ENCODE peak calls at places on chromosomes 4 and X, in nine cellular contexts. One of them, this sample, is unnamed.

GRCh38 chr4:25440478-25441030 is 63.5 kb downstream of the ANAPC4 start:
- DNase-seq in HepG2: no peak
- DNase-seq in IMR-90: no peak
- DNase-seq in Peyer's patch: no peak
- DNase-seq in tibial nerve: no peak
- DNase-seq in body of pancreas: peak
- DNase-seq in HCT116: no peak
- DNase-seq in lower leg skin: no peak
- DNase-seq in heart left ventricle: peak
- DNase-seq in this sample: no peak

GRCh38 chr4:71857713-71858451 is 74.0 kb upstream of the GC start:
- DNase-seq in tibial nerve: no peak
- DNase-seq in Peyer's patch: no peak
- DNase-seq in IMR-90: no peak
- DNase-seq in HCT116: no peak
- DNase-seq in HepG2: no peak
- DNase-seq in body of pancreas: no peak
- DNase-seq in lower leg skin: no peak
- DNase-seq in heart left ventricle: no peak
- DNase-seq in this sample: no peak

GRCh38 chrX:135520553-135521404 is at the start of gene INTS6L:
- DNase-seq in body of pancreas: peak
- DNase-seq in IMR-90: peak
- DNase-seq in lower leg skin: peak
- DNase-seq in heart left ventricle: peak
- DNase-seq in HCT116: peak
- DNase-seq in Peyer's patch: peak
- DNase-seq in tibial nerve: peak
- DNase-seq in HepG2: no peak
- DNase-seq in this sample: peak

GRCh38 chr4:140056015-140056414 is 98.0 kb downstream of the MAML3 start:
- DNase-seq in HCT116: no peak
- DNase-seq in HepG2: no peak
- DNase-seq in tibial nerve: no peak
- DNase-seq in body of pancreas: no peak
- DNase-seq in lower leg skin: no peak
- DNase-seq in IMR-90: no peak
- DNase-seq in Peyer's patch: no peak
- DNase-seq in heart left ventricle: no peak
- DNase-seq in this sample: no peak

GRCh38 chrX:19005909-19006308 is 22.0 kb upstream of the PHKA2 start:
- DNase-seq in HCT116: no peak
- DNase-seq in body of pancreas: no peak
- DNase-seq in tibial nerve: no peak
- DNase-seq in IMR-90: no peak
- DNase-seq in Peyer's patch: no peak
- DNase-seq in HepG2: peak
- DNase-seq in heart left ventricle: no peak
- DNase-seq in lower leg skin: no peak
- DNase-seq in this sample: no peak

GRCh38 chr4:39933689-39934590 is 43.8 kb downstream of the PDS5A start:
- DNase-seq in HCT116: no peak
- DNase-seq in HepG2: no peak
- DNase-seq in lower leg skin: no peak
- DNase-seq in heart left ventricle: no peak
- DNase-seq in body of pancreas: no peak
- DNase-seq in tibial nerve: no peak
- DNase-seq in Peyer's patch: no peak
- DNase-seq in IMR-90: peak
- DNase-seq in this sample: no peak

GRCh38 chr4:157521916-157522315 is 301.4 kb downstream of the GRIA2 start:
- DNase-seq in HepG2: no peak
- DNase-seq in Peyer's patch: no peak
- DNase-seq in tibial nerve: no peak
- DNase-seq in IMR-90: no peak
- DNase-seq in heart left ventricle: no peak
- DNase-seq in body of pancreas: no peak
- DNase-seq in HCT116: no peak
- DNase-seq in lower leg skin: no peak
- DNase-seq in this sample: no peak

GRCh38 chr4:150628073-150628472 is 46.1 kb downstream of the MAB21L2 start:
- DNase-seq in HCT116: no peak
- DNase-seq in Peyer's patch: no peak
- DNase-seq in HepG2: no peak
- DNase-seq in heart left ventricle: no peak
- DNase-seq in lower leg skin: no peak
- DNase-seq in IMR-90: no peak
- DNase-seq in tibial nerve: no peak
- DNase-seq in body of pancreas: no peak
- DNase-seq in this sample: no peak

GRCh38 chrX:69387559-69388487 is 116.3 kb upstream of the NALF2 start:
- DNase-seq in Peyer's patch: peak
- DNase-seq in lower leg skin: peak
- DNase-seq in tibial nerve: peak
- DNase-seq in heart left ventricle: no peak
- DNase-seq in IMR-90: peak
- DNase-seq in HCT116: peak
- DNase-seq in HepG2: peak
- DNase-seq in body of pancreas: peak
- DNase-seq in this sample: peak

GRCh38 chr4:182648766-182649165 is 268.4 kb downstream of the DCTD start:
- DNase-seq in heart left ventricle: no peak
- DNase-seq in HepG2: no peak
- DNase-seq in lower leg skin: no peak
- DNase-seq in tibial nerve: no peak
- DNase-seq in Peyer's patch: no peak
- DNase-seq in HCT116: no peak
- DNase-seq in body of pancreas: no peak
- DNase-seq in IMR-90: no peak
- DNase-seq in this sample: no peak

GRCh38 chr4:19945979-19946380 is 305.7 kb upstream of the SLIT2 start:
- DNase-seq in lower leg skin: no peak
- DNase-seq in IMR-90: peak
- DNase-seq in heart left ventricle: no peak
- DNase-seq in HCT116: peak
- DNase-seq in HepG2: no peak
- DNase-seq in Peyer's patch: no peak
- DNase-seq in body of pancreas: no peak
- DNase-seq in tibial nerve: no peak
- DNase-seq in this sample: no peak

GRCh38 chrX:23804578-23804977 is 21.6 kb downstream of the SAT1 start:
- DNase-seq in tibial nerve: no peak
- DNase-seq in lower leg skin: no peak
- DNase-seq in HCT116: no peak
- DNase-seq in HepG2: no peak
- DNase-seq in heart left ventricle: no peak
- DNase-seq in IMR-90: no peak
- DNase-seq in Peyer's patch: no peak
- DNase-seq in body of pancreas: no peak
- DNase-seq in this sample: no peak

GRCh38 chrX:118528089-118528753 is 32.6 kb downstream of the DOCK11 start:
- DNase-seq in heart left ventricle: peak
- DNase-seq in HepG2: no peak
- DNase-seq in tibial nerve: no peak
- DNase-seq in IMR-90: no peak
- DNase-seq in body of pancreas: no peak
- DNase-seq in HCT116: no peak
- DNase-seq in lower leg skin: no peak
- DNase-seq in Peyer's patch: peak
- DNase-seq in this sample: no peak
- TF ChIP-seq POLR2A in heart left ventricle: no peak
- TF ChIP-seq POLR2A in HepG2: no peak
- TF ChIP-seq POLR2A in tibial nerve: no peak
- TF ChIP-seq POLR2A in IMR-90: no peak
- TF ChIP-seq POLR2A in body of pancreas: no peak
- TF ChIP-seq POLR2A in HCT116: no peak
- TF ChIP-seq POLR2A in lower leg skin: no peak
- TF ChIP-seq POLR2A in Peyer's patch: no peak
- TF ChIP-seq POLR2A in this sample: no peak

GRCh38 chrX:51332188-51332942 is at the start of gene NUDT10:
- DNase-seq in heart left ventricle: peak
- DNase-seq in tibial nerve: peak
- DNase-seq in body of pancreas: peak
- DNase-seq in HepG2: no peak
- DNase-seq in Peyer's patch: peak
- DNase-seq in lower leg skin: peak
- DNase-seq in HCT116: no peak
- DNase-seq in IMR-90: peak
- DNase-seq in this sample: no peak
- TF ChIP-seq POLR2A in heart left ventricle: no peak
- TF ChIP-seq POLR2A in tibial nerve: no peak
- TF ChIP-seq POLR2A in body of pancreas: no peak
- TF ChIP-seq POLR2A in HepG2: no peak
- TF ChIP-seq POLR2A in Peyer's patch: no peak
- TF ChIP-seq POLR2A in lower leg skin: no peak
- TF ChIP-seq POLR2A in HCT116: no peak
- TF ChIP-seq POLR2A in IMR-90: no peak
- TF ChIP-seq POLR2A in this sample: no peak

GRCh38 chrX:41085883-41086626 is 810 bp downstream of the USP9X start:
- DNase-seq in IMR-90: peak
- DNase-seq in body of pancreas: peak
- DNase-seq in HepG2: peak
- DNase-seq in tibial nerve: peak
- DNase-seq in lower leg skin: peak
- DNase-seq in Peyer's patch: peak
- DNase-seq in HCT116: no peak
- DNase-seq in heart left ventricle: peak
- DNase-seq in this sample: no peak

GRCh38 chrX:41084360-41085104 is 713 bp upstream of the USP9X start:
- DNase-seq in HepG2: peak
- DNase-seq in tibial nerve: peak
- DNase-seq in lower leg skin: peak
- DNase-seq in HCT116: peak
- DNase-seq in Peyer's patch: peak
- DNase-seq in IMR-90: peak
- DNase-seq in heart left ventricle: peak
- DNase-seq in body of pancreas: peak
- DNase-seq in this sample: peak

GRCh38 chrX:41086627-41086932 is 1.3 kb downstream of the USP9X start:
- DNase-seq in HCT116: no peak
- DNase-seq in Peyer's patch: no peak
- DNase-seq in body of pancreas: no peak
- DNase-seq in heart left ventricle: no peak
- DNase-seq in lower leg skin: no peak
- DNase-seq in IMR-90: no peak
- DNase-seq in HepG2: no peak
- DNase-seq in tibial nerve: no peak
- DNase-seq in this sample: no peak

GRCh38 chrX:41084044-41084359 is 1.2 kb upstream of the USP9X start:
- DNase-seq in lower leg skin: no peak
- DNase-seq in tibial nerve: no peak
- DNase-seq in IMR-90: no peak
- DNase-seq in heart left ventricle: no peak
- DNase-seq in Peyer's patch: no peak
- DNase-seq in HCT116: no peak
- DNase-seq in HepG2: no peak
- DNase-seq in body of pancreas: no peak
- DNase-seq in this sample: no peak

DNA sequence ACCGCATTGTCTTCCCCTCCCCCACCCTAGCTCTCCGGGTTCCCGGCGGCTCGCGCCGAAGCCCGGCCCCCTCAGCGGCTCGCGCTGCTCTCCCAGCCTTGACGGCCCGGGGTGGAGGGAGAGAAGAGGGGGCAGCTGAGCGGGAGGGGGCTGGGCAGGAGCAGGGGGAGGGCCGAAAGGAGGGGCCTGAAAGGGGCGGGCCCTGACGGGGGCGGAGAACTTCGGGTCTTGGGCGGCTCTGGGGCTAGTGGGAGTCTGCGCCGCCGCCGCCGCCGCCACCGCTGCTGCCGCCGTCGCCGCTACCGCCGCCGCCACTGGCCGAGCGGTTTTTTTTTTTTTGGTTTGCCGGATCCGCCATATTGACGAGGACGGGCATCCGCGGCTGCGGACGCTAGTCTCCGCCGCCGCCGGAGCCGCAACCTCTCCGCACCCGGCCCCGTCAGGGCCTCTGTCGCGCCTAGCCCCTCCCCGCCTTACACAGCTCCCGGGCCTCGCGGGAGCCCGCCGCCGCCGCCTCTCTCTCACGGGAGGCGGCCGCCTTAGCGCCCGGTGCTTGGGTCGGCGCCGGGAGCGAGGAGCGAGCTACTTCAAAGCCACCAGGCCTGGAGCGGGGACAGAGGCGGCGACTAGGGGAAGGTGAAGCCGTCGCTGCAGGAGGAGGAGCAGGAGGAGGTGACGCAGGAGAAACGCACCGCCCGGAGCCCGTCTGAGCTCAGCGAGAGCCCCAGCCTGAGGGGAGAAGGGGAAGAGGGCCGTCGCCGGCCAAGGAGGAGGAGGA is at the start of gene USP9X:
- DNase-seq in HCT116: peak
- DNase-seq in Peyer's patch: peak
- DNase-seq in tibial nerve: peak
- DNase-seq in heart left ventricle: peak
- DNase-seq in lower leg skin: peak
- DNase-seq in HepG2: peak
- DNase-seq in body of pancreas: peak
- DNase-seq in IMR-90: peak
- DNase-seq in this sample: peak
- TF ChIP-seq POLR2A in HCT116: peak
- TF ChIP-seq POLR2A in Peyer's patch: peak
- TF ChIP-seq POLR2A in tibial nerve: peak
- TF ChIP-seq POLR2A in heart left ventricle: peak
- TF ChIP-seq POLR2A in lower leg skin: no peak
- TF ChIP-seq POLR2A in HepG2: peak
- TF ChIP-seq POLR2A in body of pancreas: peak
- TF ChIP-seq POLR2A in IMR-90: peak
- TF ChIP-seq POLR2A in this sample: peak

GRCh38 chr4:184764601-184765000 is 30.7 kb upstream of the CENPU start:
- DNase-seq in tibial nerve: no peak
- DNase-seq in Peyer's patch: no peak
- DNase-seq in HCT116: no peak
- DNase-seq in HepG2: no peak
- DNase-seq in lower leg skin: no peak
- DNase-seq in body of pancreas: no peak
- DNase-seq in IMR-90: no peak
- DNase-seq in heart left ventricle: no peak
- DNase-seq in this sample: no peak

GRCh38 chr4:184757810-184758209 is 23.9 kb upstream of the CENPU start:
- DNase-seq in IMR-90: no peak
- DNase-seq in tibial nerve: peak
- DNase-seq in heart left ventricle: no peak
- DNase-seq in body of pancreas: no peak
- DNase-seq in lower leg skin: no peak
- DNase-seq in Peyer's patch: no peak
- DNase-seq in HCT116: no peak
- DNase-seq in HepG2: no peak
- DNase-seq in this sample: no peak

GRCh38 chr4:184765473-184766346 is 31.8 kb upstream of the CENPU start:
- DNase-seq in Peyer's patch: no peak
- DNase-seq in IMR-90: no peak
- DNase-seq in tibial nerve: no peak
- DNase-seq in lower leg skin: no peak
- DNase-seq in body of pancreas: no peak
- DNase-seq in HepG2: no peak
- DNase-seq in HCT116: no peak
- DNase-seq in heart left ventricle: no peak
- DNase-seq in this sample: no peak

GRCh38 chr4:184763150-184763780 is 29.4 kb upstream of the CENPU start:
- DNase-seq in HCT116: no peak
- DNase-seq in Peyer's patch: no peak
- DNase-seq in tibial nerve: no peak
- DNase-seq in body of pancreas: no peak
- DNase-seq in heart left ventricle: no peak
- DNase-seq in lower leg skin: no peak
- DNase-seq in IMR-90: peak
- DNase-seq in HepG2: no peak
- DNase-seq in this sample: no peak

GRCh38 chr4:184762100-184762499 is 28.2 kb upstream of the CENPU start:
- DNase-seq in HCT116: no peak
- DNase-seq in Peyer's patch: no peak
- DNase-seq in IMR-90: no peak
- DNase-seq in tibial nerve: no peak
- DNase-seq in lower leg skin: no peak
- DNase-seq in heart left ventricle: no peak
- DNase-seq in HepG2: no peak
- DNase-seq in body of pancreas: no peak
- DNase-seq in this sample: no peak
- TF ChIP-seq POLR2A in HCT116: no peak
- TF ChIP-seq POLR2A in Peyer's patch: no peak
- TF ChIP-seq POLR2A in IMR-90: no peak
- TF ChIP-seq POLR2A in tibial nerve: no peak
- TF ChIP-seq POLR2A in lower leg skin: no peak
- TF ChIP-seq POLR2A in heart left ventricle: no peak
- TF ChIP-seq POLR2A in HepG2: no peak
- TF ChIP-seq POLR2A in body of pancreas: no peak
- TF ChIP-seq POLR2A in this sample: no peak